ENCODE peak calls at places on chromosomes 5 and 9, in five cellular contexts. S is astrocyte of the cerebellum; N is Jurkat, Clone E6-1; D is iPS-NIHi11; J is naive B cell. K is an unnamed sample.

GRCh38 chr9:3513265-3513818 is 12.5 kb downstream of the RFX3 start:
- DNase-seq in S (no peak), N (no peak), D (no peak), J (no peak), K (no peak)

GRCh38 chr5:91641730-91642350 is 258.7 kb upstream of the ARRDC3 start:
- DNase-seq in S (peak; percentile 58), D (peak; percentile 34), J (no peak), N (peak; percentile 41), K (peak; percentile 24)

GRCh38 chr9:133374612-133375115 is 1.2 kb downstream of the SURF4 start:
- DNase-seq in J (no peak), S (peak; percentile 23), N (no peak), D (no peak), K (peak; percentile 58)

GRCh38 chr5:154937718-154938466 is at the start of gene GEMIN5:
- DNase-seq in S (peak; percentile 59), J (peak; percentile 77), N (peak; percentile 75), D (peak; percentile 96), K (peak; percentile 85)

GRCh38 chr5:126014691-126015090 is 408.5 kb upstream of the GRAMD2B start:
- DNase-seq in S (no peak), N (no peak), J (no peak), D (no peak), K (no peak)

GRCh38 chr5:107893642-107894041 is 222.9 kb upstream of the EFNA5 start:
- DNase-seq in J (no peak), D (no peak), N (no peak), S (peak; percentile 76), K (peak; percentile 77)

GRCh38 chr9:136981588-136982231 is 1.1 kb upstream of the LCNL1 start:
- DNase-seq in D (no peak), N (no peak), J (no peak), S (no peak), K (no peak)

GRCh38 chr9:91212592-91213243 is 149.0 kb downstream of the AUH start:
- DNase-seq in S (no peak), D (no peak), J (no peak), N (no peak), K (no peak)

GRCh38 chr9:86876797-86877196 is 70.5 kb downstream of the GAS1 start:
- DNase-seq in D (no peak), S (no peak), N (no peak), J (no peak), K (no peak)

GRCh38 chr9:9752722-9753121 is 860.1 kb downstream of the PTPRD start:
- DNase-seq in N (no peak), J (no peak), D (no peak), S (no peak), K (peak; percentile 70)

GRCh38 chr9:68832853-68833518 is 127.9 kb downstream of the PIP5K1B start:
- DNase-seq in D (no peak), S (no peak), J (no peak), N (no peak), K (no peak)

GRCh38 chr5:76473676-76474075 is 70.6 kb downstream of the IQGAP2 start:
- DNase-seq in N (peak; percentile 91), J (no peak), D (no peak), S (no peak), K (no peak)

K was measured in foreskin fibroblast.